ENCODE peak calls at places on chromosomes 12 and 14, in six cellular contexts. N is body of pancreas, W is DND-41, M is GM23338, O is ovary, F is RWPE2. D is an unnamed sample.
A peak's percentile ranks its signal among the peaks of the same experiment; 100 is the strongest.

GRCh38 chr14:94317259-94317658 is 5.9 kb downstream of the SERPINA6 start:
- DNase-seq in F (no peak), M (no peak), W (no peak), N (peak; percentile 46), O (no peak), D (peak; percentile 81)

GRCh38 chr12:116125981-116126566 is 151.4 kb downstream of the MED13L start:
- DNase-seq in N (no peak), F (no peak), O (no peak), M (peak; percentile 42), W (no peak), D (no peak)

GRCh38 chr12:110694330-110694891 is 5.5 kb upstream of the HVCN1 start:
- DNase-seq in N (peak; percentile 60), O (no peak), W (no peak), M (no peak), F (no peak), D (peak; percentile 54)

GRCh38 chr12:81758421-81759214 is 532 bp downstream of the PPFIA2 start:
- DNase-seq in W (no peak), F (no peak), M (peak; percentile 77), O (no peak), N (no peak), D (peak; percentile 30)

GRCh38 chr14:89899917-89900680 is 54.4 kb downstream of the EFCAB11 start:
- DNase-seq in N (peak; percentile 7), M (peak; percentile 69), W (peak; percentile 24), F (no peak), O (no peak), D (no peak)

GRCh38 chr12:40031965-40032364 is 73.9 kb downstream of the SLC2A13 start:
- DNase-seq in W (no peak), O (no peak), F (no peak), M (no peak), N (peak; percentile 48), D (no peak)

GRCh38 chr12:19085090-19085489 is 44.4 kb upstream of the PLEKHA5 start:
- DNase-seq in W (no peak), F (no peak), N (no peak), O (no peak), M (no peak), D (no peak)

GRCh38 chr14:104142136-104143041 is 4.0 kb downstream of the KIF26A start:
- DNase-seq in W (no peak), O (no peak), M (no peak), F (peak; percentile 71), N (no peak), D (peak; percentile 48)

GRCh38 chr12:38508246-38508645 is 191.7 kb downstream of the ALG10B start:
- DNase-seq in W (no peak), O (no peak), F (no peak), N (no peak), M (no peak), D (no peak)

GRCh38 chr12:1929241-1929984 is 11.0 kb upstream of the CACNA2D4 start:
- DNase-seq in F (no peak), O (no peak), W (no peak), N (no peak), M (no peak), D (no peak)

GRCh38 chr14:85252011-85252410 is 277.9 kb upstream of the FLRT2 start:
- DNase-seq in F (no peak), W (no peak), O (no peak), N (no peak), M (no peak), D (no peak)

GRCh38 chr12:96098631-96099030 is 63.2 kb upstream of the LTA4H start:
- DNase-seq in O (no peak), F (no peak), N (no peak), W (no peak), M (no peak), D (no peak)

GRCh38 chr12:24822121-24822899 is 126.6 kb downstream of the BCAT1 start:
- DNase-seq in W (no peak), N (no peak), M (no peak), O (no peak), F (no peak), D (no peak)

GRCh38 chr12:7832059-7832696 is 40.5 kb downstream of the SLC2A14 start:
- DNase-seq in F (no peak), O (peak; percentile 20), M (peak; percentile 86), N (peak; percentile 48), W (peak; percentile 20), D (no peak)

GRCh38 chr14:44507183-44507582 is at the start of gene FSCB:
- DNase-seq in M (no peak), N (no peak), O (no peak), W (no peak), F (no peak), D (no peak)

GRCh38 chr14:95981939-95982338 is 57.2 kb upstream of the C14orf132 start:
- DNase-seq in W (no peak), N (no peak), O (no peak), M (peak; percentile 62), F (no peak), D (no peak)

GRCh38 chr14:52119030-52119429 is 50.2 kb upstream of the NID2 start:
- DNase-seq in M (no peak), O (no peak), F (no peak), N (peak; percentile 73), W (no peak), D (no peak)

GRCh38 chr12:120972870-120973543 is 5.3 kb upstream of the HNF1A start:
- DNase-seq in F (no peak), W (no peak), N (peak; percentile 35), M (peak; percentile 91), O (no peak), D (no peak)

GRCh38 chr12:22229652-22230279 is 104.7 kb downstream of the ST8SIA1 start:
- DNase-seq in M (no peak), O (no peak), N (no peak), W (no peak), F (no peak), D (no peak)

GRCh38 chr14:90362558-90362896 is 30.8 kb upstream of the NRDE2 start:
- DNase-seq in M (no peak), N (no peak), F (no peak), O (no peak), W (no peak), D (no peak)

GRCh38 chr12:49098035-49098451 is 3.4 kb upstream of the DHH start:
- DNase-seq in N (peak; percentile 52), W (peak; percentile 72), O (peak; percentile 55), F (no peak), M (peak; percentile 87), D (peak; percentile 48)

GRCh38 chr12:32139064-32139421 is 32.4 kb downstream of the BICD1 start:
- DNase-seq in W (no peak), F (no peak), N (peak; percentile 27), O (peak; percentile 33), M (peak; percentile 37), D (no peak)

GRCh38 chr12:9335867-9336266 is 127.7 kb upstream of the PZP start:
- DNase-seq in M (no peak), F (no peak), W (no peak), N (no peak), O (no peak), D (no peak)
- H3K27ac ChIP-seq in M (no peak overlapping the region), F (no peak overlapping the region), W (no peak overlapping the region), N (no peak overlapping the region), O (no peak overlapping the region), D (no peak overlapping the region)

GRCh38 chr12:126903180-126903876 is 1363.6 kb upstream of the TMEM132C start:
- DNase-seq in F (no peak), O (no peak), M (no peak), N (no peak), W (no peak), D (no peak)
- H3K36me3 ChIP-seq in F (no peaks in the 10 kb centered on the region), O (no peaks in the 10 kb centered on the region), M (no peaks in the 10 kb centered on the region), N (no peaks in the 10 kb centered on the region), W (no peaks in the 10 kb centered on the region), D (no peaks in the 10 kb centered on the region)

DNA sequence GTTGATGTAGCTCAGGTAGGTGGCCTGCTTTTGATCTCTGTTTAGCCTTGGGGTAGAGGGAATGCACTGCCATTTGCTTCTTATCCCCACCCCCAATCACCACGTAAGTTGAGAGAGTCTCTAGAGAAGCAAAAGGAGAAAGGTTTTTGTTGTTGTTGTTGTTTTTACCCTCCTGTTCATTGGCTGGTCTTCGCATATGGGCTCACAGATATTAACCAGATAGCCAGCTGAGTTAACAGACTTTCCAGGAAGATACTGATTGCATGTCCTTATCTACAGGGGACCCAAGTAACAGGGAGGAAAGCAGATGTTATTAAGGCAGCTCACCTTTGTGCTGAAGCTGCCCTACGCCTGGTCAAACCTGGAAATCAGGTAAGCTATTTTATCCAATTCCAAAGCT is 2.9 kb downstream of the PA2G4 start:
- DNase-seq in W (no peak), O (no peak), N (no peak), M (no peak), F (no peak), D (no peak)
- H3K27ac ChIP-seq in W (peak overlapping the region; percentile 15), O (no peak overlapping the region), N (no peak overlapping the region), M (peak overlapping the region; percentile 73), F (no peak overlapping the region), D (no peak overlapping the region)

GRCh38 chr12:101737476-101737875 is 1.8 kb downstream of the SYCP3 start:
- DNase-seq in N (no peak), F (no peak), M (no peak), W (no peak), O (no peak), D (no peak)
- H3K36me3 ChIP-seq in N (no peaks in the 10 kb centered on the region), F (peaks cover 22% of the 10 kb centered on the region), M (no peaks in the 10 kb centered on the region), W (no peaks in the 10 kb centered on the region), O (no peaks in the 10 kb centered on the region), D (peaks cover 48% of the 10 kb centered on the region)